ENCODE peak calls at places on chromosome 3, in four cellular contexts. L is stimulated activated CD4-positive, alpha-beta T cell treated with anti-CD3 and anti-CD28 coated beads, TNF-alpha, amount 100 ng/mL, for 1 hour; A is astrocyte of the spinal cord; P is CD4-positive, CD25-positive, alpha-beta regulatory T cell. W is an unnamed sample.

GRCh38 chr3:168047190-168047795 is 48.4 kb downstream of the GOLIM4 start:
- DNase-seq in A (peak), P (peak), L (no peak), W (peak)

GRCh38 chr3:171850968-171851600 is 7.9 kb downstream of the TMEM212 start:
- DNase-seq in L (no peak), P (no peak), A (no peak), W (no peak)

GRCh38 chr3:108124337-108125150 is 33.7 kb upstream of the CD47 start:
- DNase-seq in A (no peak), P (peak), L (peak), W (no peak)

GRCh38 chr3:69409831-69410230 is 23.9 kb upstream of the FRMD4B start:
- DNase-seq in L (no peak), P (no peak), A (no peak), W (no peak)

GRCh38 chr3:108312656-108313055 is 16.3 kb downstream of the HHLA2 start:
- DNase-seq in L (no peak), A (peak), P (no peak), W (no peak)

GRCh38 chr3:46703013-46703520 is 1.9 kb downstream of the TMIE start:
- DNase-seq in A (no peak), L (no peak), P (no peak), W (no peak)

GRCh38 chr3:157785071-157785826 is 282.0 kb upstream of the VEPH1 start:
- DNase-seq in P (no peak), A (peak), L (no peak), W (peak)

GRCh38 chr3:42900731-42901420 is 5.1 kb upstream of the ZNF662 start:
- DNase-seq in P (peak), A (no peak), L (no peak), W (no peak)

GRCh38 chr3:127084401-127084990 is 101.6 kb downstream of the PLXNA1 start:
- DNase-seq in L (no peak), P (no peak), A (no peak), W (no peak)

GRCh38 chr3:42771271-42771670 is 1.8 kb downstream of the CCDC13 start:
- DNase-seq in P (no peak), L (no peak), A (no peak), W (no peak)

GRCh38 chr3:10023587-10024310 is 2.5 kb upstream of the FANCD2 start:
- DNase-seq in P (no peak), L (no peak), A (peak), W (no peak)

GRCh38 chr3:196969660-196970546 is 1.3 kb upstream of the PIGZ start:
- DNase-seq in L (peak), P (peak), A (peak), W (no peak)

GRCh38 chr3:119664850-119665379 is 4.5 kb upstream of the POPDC2 start:
- DNase-seq in A (no peak), L (no peak), P (no peak), W (peak)

GRCh38 chr3:183306798-183307671 is 54.0 kb downstream of the B3GNT5 start:
- DNase-seq in A (peak), L (no peak), P (peak), W (no peak)

GRCh38 chr3:193708270-193708669 is 115.3 kb downstream of the OPA1 start:
- DNase-seq in A (no peak), P (no peak), L (no peak), W (no peak)

GRCh38 chr3:156750874-156751245 is 75.3 kb upstream of the LEKR1 start:
- DNase-seq in P (no peak), L (no peak), A (peak), W (no peak)

GRCh38 chr3:30964612-30965011 is 70.2 kb upstream of the GADL1 start:
- DNase-seq in L (no peak), A (no peak), P (peak), W (no peak)

GRCh38 chr3:6771171-6771570 is 89.7 kb upstream of the GRM7 start:
- DNase-seq in A (no peak), L (no peak), P (no peak), W (no peak)

GRCh38 chr3:39166134-39166710 is 12.8 kb upstream of the CSRNP1 start:
- DNase-seq in A (peak), P (no peak), L (no peak), W (no peak)